ENCODE peak calls at places on chromosomes 12 and 14, in six cellular contexts. N is K562, Q is H1, E is HepG2, O is GM12878, Y is HCT116. X is an unnamed sample.

GRCh38 chr12:46678441-46678840 is 147.4 kb downstream of the SLC38A4 start:
- DNase-seq in N (no peak), Q (no peak), E (no peak), O (no peak), Y (no peak), X (no peak)

GRCh38 chr14:43475762-43476161 is 1031.3 kb downstream of the FSCB start:
- DNase-seq in N (no peak), Q (no peak), E (no peak), O (no peak), Y (no peak), X (no peak)

GRCh38 chr12:127893875-127894635 is 372.9 kb upstream of the TMEM132C start:
- DNase-seq in N (no peak), Q (peak; percentile 50), E (no peak), O (no peak), Y (no peak), X (no peak)

GRCh38 chr14:91155626-91156089 is 41.8 kb downstream of the DGLUCY start:
- DNase-seq in N (no peak), Q (no peak), E (no peak), O (no peak), Y (no peak), X (peak; percentile 22)

GRCh38 chr14:28494196-28494595 is 272.4 kb upstream of the FOXG1 start:
- DNase-seq in N (no peak), Q (no peak), E (no peak), O (no peak), Y (no peak), X (no peak)

GRCh38 chr12:54141534-54142475 is 47.0 kb downstream of the SMUG1 start:
- DNase-seq in N (no peak), Q (no peak), E (no peak), O (no peak), Y (no peak), X (no peak)

GRCh38 chr14:24289649-24290283 is 9.8 kb downstream of the DHRS1 start:
- DNase-seq in N (no peak), Q (no peak), E (no peak), O (no peak), Y (no peak), X (no peak)

GRCh38 chr14:101980700-101981099 is 16.3 kb downstream of the DYNC1H1 start:
- DNase-seq in N (no peak), Q (no peak), E (peak; percentile 35), O (peak; percentile 77), Y (peak; percentile 73), X (no peak)

GRCh38 chr12:49692851-49693250 is 14.4 kb downstream of the FMNL3 start:
- DNase-seq in N (no peak), Q (no peak), E (no peak), O (no peak), Y (no peak), X (no peak)

GRCh38 chr12:123046431-123046830 is 66.0 kb downstream of the ARL6IP4 start:
- DNase-seq in N (no peak), Q (no peak), E (no peak), O (no peak), Y (no peak), X (no peak)

GRCh38 chr14:53249059-53249458 is 95.9 kb upstream of the DDHD1 start:
- DNase-seq in N (no peak), Q (no peak), E (no peak), O (no peak), Y (no peak), X (no peak)

GRCh38 chr12:94614288-94614721 is 36.1 kb downstream of the TMCC3 start:
- DNase-seq in N (no peak), Q (no peak), E (no peak), O (no peak), Y (no peak), X (peak; percentile 41)

GRCh38 chr12:114286145-114286544 is 119.8 kb downstream of the TBX5 start:
- DNase-seq in N (no peak), Q (no peak), E (no peak), O (no peak), Y (no peak), X (no peak)

GRCh38 chr14:74202113-74202512 is 37.1 kb upstream of the VSX2 start:
- DNase-seq in N (no peak), Q (no peak), E (no peak), O (no peak), Y (no peak), X (no peak)

GRCh38 chr12:92987846-92988621 is 58.9 kb upstream of the EEA1 start:
- DNase-seq in N (no peak), Q (peak; percentile 49), E (peak; percentile 45), O (peak; percentile 98), Y (no peak), X (peak; percentile 27)

GRCh38 chr12:98772818-98773217 is 127.7 kb downstream of the APAF1 start:
- DNase-seq in N (no peak), Q (no peak), E (no peak), O (no peak), Y (no peak), X (no peak)

GRCh38 chr14:54589843-54590242 is 22.9 kb downstream of the SAMD4A start:
- DNase-seq in N (no peak), Q (no peak), E (no peak), O (no peak), Y (no peak), X (no peak)

DNA sequence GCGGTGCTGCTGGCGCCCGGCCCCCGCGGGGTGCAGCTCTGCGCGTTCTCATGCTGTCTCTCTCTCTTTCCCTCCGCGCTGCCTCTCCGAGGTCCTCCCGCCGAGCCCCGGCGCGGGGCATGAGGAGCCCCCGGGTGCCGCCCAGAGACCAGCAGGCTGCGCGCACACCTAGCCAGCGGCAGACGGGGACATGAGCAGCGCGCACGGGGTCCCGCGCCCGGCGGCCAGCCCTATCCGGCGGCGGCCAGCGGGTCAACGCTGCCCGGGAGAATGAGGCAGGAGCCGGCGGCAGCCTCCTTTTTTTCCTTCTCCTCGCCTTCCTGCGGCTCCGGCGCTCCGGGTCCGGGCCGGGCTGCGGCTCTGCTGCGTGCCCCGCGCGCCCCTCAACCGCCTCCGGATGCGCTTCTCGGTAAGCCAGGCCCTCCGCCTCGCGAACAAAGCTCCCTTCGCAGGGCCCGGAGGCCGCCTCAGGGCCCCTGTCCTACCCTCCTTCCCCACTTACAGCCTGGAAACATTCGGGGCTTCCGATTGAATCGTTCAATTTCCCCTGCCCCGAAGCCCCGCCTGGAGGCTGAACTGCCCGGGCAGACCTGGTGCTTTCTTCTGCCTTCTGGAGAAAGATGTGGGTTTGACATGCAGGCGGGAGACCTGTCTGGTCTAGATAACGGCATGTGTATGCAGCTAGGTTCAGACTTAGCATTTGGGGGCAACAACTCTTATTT is at the start of gene TUNAR:
- DNase-seq in N (no peak), Q (peak; percentile 70), E (no peak), O (no peak), Y (no peak), X (peak; percentile 72)
- TF ChIP-seq ATF3 in N (no peak), Q (no peak), E (no peak), O (no peak), Y (no peak), X (no peak)

GRCh38 chr12:214005-214736 is at the start of gene SLC6A12:
- DNase-seq in N (no peak), Q (no peak), E (peak; percentile 27), O (no peak), Y (no peak), X (no peak)
- TF ChIP-seq ATF3 in N (no peak), Q (no peak), E (no peak), O (no peak), Y (no peak), X (no peak)

DNA sequence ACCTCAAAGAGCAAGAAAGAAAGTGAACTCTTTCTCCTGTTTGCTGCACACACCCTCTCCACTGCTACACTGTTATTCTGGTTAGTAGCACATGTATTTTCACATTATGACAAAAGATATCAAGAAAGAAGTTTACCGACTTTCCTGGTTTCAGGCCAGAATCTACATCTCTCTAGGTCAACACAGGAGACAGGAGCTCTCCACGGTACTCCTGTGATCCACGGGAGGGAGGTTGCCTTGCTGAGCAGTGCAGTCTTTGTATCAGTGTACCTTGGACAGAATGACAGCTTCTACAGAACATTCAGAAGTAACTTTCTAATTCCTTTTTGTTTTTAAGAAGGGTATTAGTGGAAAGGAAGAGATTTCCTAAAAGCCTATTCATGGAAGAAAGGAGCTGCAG is 805.6 kb downstream of the NRXN3 start:
- DNase-seq in N (no peak), Q (no peak), E (no peak), O (no peak), Y (no peak), X (no peak)
- TF ChIP-seq ATF3 in N (no peak), Q (no peak), E (no peak), O (no peak), Y (no peak), X (no peak)

DNA sequence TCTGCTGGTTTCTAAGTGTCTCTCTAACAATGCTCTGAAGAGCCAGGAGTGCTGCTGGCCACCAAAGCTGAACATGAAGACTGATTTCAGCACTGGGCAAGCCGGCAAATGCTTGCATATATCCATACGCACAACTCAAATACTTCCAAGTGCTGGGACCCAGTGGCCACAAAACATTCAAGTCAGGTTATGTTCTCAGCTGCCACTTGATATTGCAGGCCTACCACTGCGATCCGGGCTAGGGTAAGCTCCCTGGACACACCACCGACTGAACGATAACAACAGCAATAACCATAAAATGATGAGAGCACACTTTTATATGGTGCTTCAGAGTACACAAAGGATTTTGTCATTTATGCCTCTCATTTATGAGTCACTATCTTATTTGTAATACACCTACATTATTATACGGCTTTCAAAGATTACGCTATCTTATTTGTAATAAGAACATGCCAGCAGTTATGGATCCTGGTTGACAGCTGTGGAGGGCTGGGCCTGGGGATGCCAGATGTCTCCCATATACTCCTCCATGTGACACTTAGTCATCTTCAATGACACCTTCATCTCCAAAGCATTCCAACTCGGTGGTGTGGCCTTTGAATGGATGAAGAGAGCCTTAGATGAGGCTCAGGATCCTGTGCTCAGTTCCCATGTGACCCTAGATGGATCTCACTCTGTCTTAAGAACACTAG is 35.5 kb downstream of the CRACR2A start:
- DNase-seq in N (no peak), Q (no peak), E (no peak), O (no peak), Y (no peak), X (no peak)
- TF ChIP-seq ATF3 in N (no peak), Q (no peak), E (no peak), O (no peak), Y (no peak), X (no peak)

X was measured in WTC11.